ENCODE peak calls at places on chromosomes 1 and 21, in six cellular contexts. Y is cardiac muscle cell, A is endodermal cell, V is ovary, L is activated gamma-delta T cell, C is sciatic nerve. I is an unnamed sample.

GRCh38 chr1:157170677-157171515 is 32.7 kb upstream of the ETV3 start:
- DNase-seq in L (no peak), V (no peak), C (no peak), Y (peak), A (peak), I (peak)

GRCh38 chr1:20792177-20792576 is 5.1 kb upstream of the HP1BP3 start:
- DNase-seq in V (no peak), Y (peak), A (no peak), L (no peak), C (no peak), I (peak)

GRCh38 chr1:234969630-234970370 is 158.8 kb downstream of the TOMM20 start:
- DNase-seq in L (no peak), A (peak), V (peak), C (peak), Y (peak), I (peak)

GRCh38 chr1:81369814-81370213 is 430.9 kb upstream of the ADGRL2 start:
- DNase-seq in V (no peak), L (no peak), A (no peak), C (no peak), Y (no peak), I (no peak)

GRCh38 chr1:36966242-36966641 is 68.1 kb downstream of the GRIK3 start:
- DNase-seq in Y (peak), V (peak), L (no peak), C (no peak), A (peak), I (no peak)

GRCh38 chr1:59057211-59057694 is 239.6 kb upstream of the FGGY start:
- DNase-seq in V (peak), A (peak), C (peak), L (no peak), Y (peak), I (peak)

GRCh38 chr21:41611441-41611840 is 103.5 kb upstream of the TMPRSS2 start:
- DNase-seq in Y (no peak), L (no peak), V (no peak), A (peak), C (peak), I (no peak)

GRCh38 chr1:23384312-23385058 is 14.8 kb upstream of the ZNF436 start:
- DNase-seq in L (no peak), A (peak), V (peak), Y (peak), C (peak), I (peak)